ENCODE peak calls at places on chromosomes 6 and 20, in six cellular contexts. One of them, this sample, is unnamed.

GRCh38 chr6:134642217-134642616 is 307.7 kb downstream of the ALDH8A1 start:
- DNase-seq in HFFc6: no peak
- DNase-seq in fibroblast of the aortic adventitia: peak
- DNase-seq in suprapubic skin: no peak
- DNase-seq in MCF 10A: no peak
- DNase-seq in lower leg skin: no peak
- DNase-seq in this sample: no peak

GRCh38 chr6:31543639-31544038 is 1.8 kb upstream of the DDX39B start:
- DNase-seq in HFFc6: no peak
- DNase-seq in fibroblast of the aortic adventitia: no peak
- DNase-seq in suprapubic skin: no peak
- DNase-seq in MCF 10A: no peak
- DNase-seq in lower leg skin: no peak
- DNase-seq in this sample: no peak

GRCh38 chr20:41141153-41141815 is 3.9 kb downstream of the PLCG1 start:
- DNase-seq in HFFc6: no peak
- DNase-seq in fibroblast of the aortic adventitia: no peak
- DNase-seq in suprapubic skin: no peak
- DNase-seq in MCF 10A: no peak
- DNase-seq in lower leg skin: no peak
- DNase-seq in this sample: peak

GRCh38 chr20:61683721-61684120 is 382.0 kb downstream of the TAF4 start:
- DNase-seq in HFFc6: no peak
- DNase-seq in fibroblast of the aortic adventitia: no peak
- DNase-seq in suprapubic skin: no peak
- DNase-seq in MCF 10A: no peak
- DNase-seq in lower leg skin: peak
- DNase-seq in this sample: no peak

GRCh38 chr6:2396292-2396691 is 150.9 kb upstream of the GMDS start:
- DNase-seq in HFFc6: no peak
- DNase-seq in fibroblast of the aortic adventitia: no peak
- DNase-seq in suprapubic skin: no peak
- DNase-seq in MCF 10A: no peak
- DNase-seq in lower leg skin: no peak
- DNase-seq in this sample: no peak

GRCh38 chr6:107621216-107621940 is 131.5 kb downstream of the SOBP start:
- DNase-seq in HFFc6: no peak
- DNase-seq in fibroblast of the aortic adventitia: no peak
- DNase-seq in suprapubic skin: no peak
- DNase-seq in MCF 10A: no peak
- DNase-seq in lower leg skin: no peak
- DNase-seq in this sample: no peak

GRCh38 chr6:106026748-106027147 is 59.4 kb upstream of the PRDM1 start:
- DNase-seq in HFFc6: no peak
- DNase-seq in fibroblast of the aortic adventitia: no peak
- DNase-seq in suprapubic skin: no peak
- DNase-seq in MCF 10A: no peak
- DNase-seq in lower leg skin: no peak
- DNase-seq in this sample: peak

GRCh38 chr6:148874698-148875293 is 128.0 kb downstream of the UST start:
- DNase-seq in HFFc6: no peak
- DNase-seq in fibroblast of the aortic adventitia: peak
- DNase-seq in suprapubic skin: no peak
- DNase-seq in MCF 10A: peak
- DNase-seq in lower leg skin: no peak
- DNase-seq in this sample: peak

GRCh38 chr20:34978092-34978744 is 22.6 kb downstream of the MYH7B start:
- DNase-seq in HFFc6: no peak
- DNase-seq in fibroblast of the aortic adventitia: no peak
- DNase-seq in suprapubic skin: no peak
- DNase-seq in MCF 10A: no peak
- DNase-seq in lower leg skin: no peak
- DNase-seq in this sample: no peak

GRCh38 chr6:42702200-42702599 is 20.2 kb downstream of the PRPH2 start:
- DNase-seq in HFFc6: peak
- DNase-seq in fibroblast of the aortic adventitia: peak
- DNase-seq in suprapubic skin: no peak
- DNase-seq in MCF 10A: peak
- DNase-seq in lower leg skin: no peak
- DNase-seq in this sample: peak

GRCh38 chr20:49821850-49822249 is 9.2 kb downstream of the SLC9A8 start:
- DNase-seq in HFFc6: peak
- DNase-seq in fibroblast of the aortic adventitia: peak
- DNase-seq in suprapubic skin: no peak
- DNase-seq in MCF 10A: peak
- DNase-seq in lower leg skin: no peak
- DNase-seq in this sample: peak
- TF ChIP-seq CTCF in HFFc6: no peak
- TF ChIP-seq CTCF in fibroblast of the aortic adventitia: peak
- TF ChIP-seq CTCF in suprapubic skin: no peak
- TF ChIP-seq CTCF in MCF 10A: no peak
- TF ChIP-seq CTCF in lower leg skin: no peak
- TF ChIP-seq CTCF in this sample: peak

GRCh38 chr20:15902493-15902892 is 670.8 kb downstream of the KIF16B start:
- DNase-seq in HFFc6: no peak
- DNase-seq in fibroblast of the aortic adventitia: no peak
- DNase-seq in suprapubic skin: no peak
- DNase-seq in MCF 10A: peak
- DNase-seq in lower leg skin: no peak
- DNase-seq in this sample: no peak
- TF ChIP-seq CTCF in HFFc6: peak
- TF ChIP-seq CTCF in fibroblast of the aortic adventitia: no peak
- TF ChIP-seq CTCF in suprapubic skin: no peak
- TF ChIP-seq CTCF in MCF 10A: peak
- TF ChIP-seq CTCF in lower leg skin: no peak
- TF ChIP-seq CTCF in this sample: no peak

GRCh38 chr6:159043986-159044385 is 805 bp downstream of the TAGAP start:
- DNase-seq in HFFc6: no peak
- DNase-seq in fibroblast of the aortic adventitia: no peak
- DNase-seq in suprapubic skin: no peak
- DNase-seq in MCF 10A: no peak
- DNase-seq in lower leg skin: no peak
- DNase-seq in this sample: no peak

GRCh38 chr6:159042003-159042823 is 2.6 kb downstream of the TAGAP start:
- DNase-seq in HFFc6: peak
- DNase-seq in fibroblast of the aortic adventitia: peak
- DNase-seq in suprapubic skin: no peak
- DNase-seq in MCF 10A: peak
- DNase-seq in lower leg skin: no peak
- DNase-seq in this sample: peak

GRCh38 chr6:159041181-159041580 is 3.6 kb downstream of the TAGAP start:
- DNase-seq in HFFc6: no peak
- DNase-seq in fibroblast of the aortic adventitia: no peak
- DNase-seq in suprapubic skin: no peak
- DNase-seq in MCF 10A: no peak
- DNase-seq in lower leg skin: no peak
- DNase-seq in this sample: no peak

GRCh38 chr6:159043236-159043635 is 1.6 kb downstream of the TAGAP start:
- DNase-seq in HFFc6: no peak
- DNase-seq in fibroblast of the aortic adventitia: no peak
- DNase-seq in suprapubic skin: no peak
- DNase-seq in MCF 10A: no peak
- DNase-seq in lower leg skin: no peak
- DNase-seq in this sample: no peak

DNA sequence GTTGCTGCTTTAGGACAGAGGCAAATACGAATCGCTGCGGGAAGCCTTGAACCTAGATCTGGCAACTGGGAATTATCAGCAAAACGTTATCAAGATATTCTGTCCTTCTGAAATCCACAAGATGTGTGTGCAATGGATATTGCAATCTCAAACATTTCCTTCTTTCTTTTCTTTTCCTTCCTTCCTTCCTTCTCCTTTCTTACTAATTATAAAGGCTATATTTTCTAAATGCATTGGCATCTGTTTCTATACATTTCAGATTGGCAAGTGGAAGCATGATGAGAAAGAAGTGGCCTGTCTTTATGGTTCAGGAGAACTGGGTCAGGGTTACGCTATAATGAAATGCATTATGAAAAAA is 2.0 kb downstream of the TAGAP start:
- DNase-seq in HFFc6: no peak
- DNase-seq in fibroblast of the aortic adventitia: no peak
- DNase-seq in suprapubic skin: no peak
- DNase-seq in MCF 10A: no peak
- DNase-seq in lower leg skin: no peak
- DNase-seq in this sample: no peak
- TF ChIP-seq CTCF in HFFc6: peak
- TF ChIP-seq CTCF in fibroblast of the aortic adventitia: no peak
- TF ChIP-seq CTCF in suprapubic skin: no peak
- TF ChIP-seq CTCF in MCF 10A: peak
- TF ChIP-seq CTCF in lower leg skin: no peak
- TF ChIP-seq CTCF in this sample: no peak

GRCh38 chr6:119612871-119613515 is 263.4 kb upstream of the MAN1A1 start:
- DNase-seq in HFFc6: no peak
- DNase-seq in fibroblast of the aortic adventitia: peak
- DNase-seq in suprapubic skin: no peak
- DNase-seq in MCF 10A: no peak
- DNase-seq in lower leg skin: no peak
- DNase-seq in this sample: no peak

GRCh38 chr6:119610265-119610664 is 260.7 kb upstream of the MAN1A1 start:
- DNase-seq in HFFc6: no peak
- DNase-seq in fibroblast of the aortic adventitia: no peak
- DNase-seq in suprapubic skin: no peak
- DNase-seq in MCF 10A: no peak
- DNase-seq in lower leg skin: no peak
- DNase-seq in this sample: no peak

GRCh38 chr6:119609865-119610264 is 260.3 kb upstream of the MAN1A1 start:
- DNase-seq in HFFc6: no peak
- DNase-seq in fibroblast of the aortic adventitia: no peak
- DNase-seq in suprapubic skin: no peak
- DNase-seq in MCF 10A: no peak
- DNase-seq in lower leg skin: no peak
- DNase-seq in this sample: no peak

GRCh38 chr6:119614138-119614537 is 264.6 kb upstream of the MAN1A1 start:
- DNase-seq in HFFc6: no peak
- DNase-seq in fibroblast of the aortic adventitia: no peak
- DNase-seq in suprapubic skin: no peak
- DNase-seq in MCF 10A: no peak
- DNase-seq in lower leg skin: no peak
- DNase-seq in this sample: no peak

GRCh38 chr6:119612176-119612870 is 262.8 kb upstream of the MAN1A1 start:
- DNase-seq in HFFc6: no peak
- DNase-seq in fibroblast of the aortic adventitia: peak
- DNase-seq in suprapubic skin: no peak
- DNase-seq in MCF 10A: no peak
- DNase-seq in lower leg skin: no peak
- DNase-seq in this sample: peak
- TF ChIP-seq CTCF in HFFc6: no peak
- TF ChIP-seq CTCF in fibroblast of the aortic adventitia: no peak
- TF ChIP-seq CTCF in suprapubic skin: no peak
- TF ChIP-seq CTCF in MCF 10A: no peak
- TF ChIP-seq CTCF in lower leg skin: no peak
- TF ChIP-seq CTCF in this sample: peak

GRCh38 chr6:11595903-11596302 is 58.4 kb downstream of the TMEM170B start:
- DNase-seq in HFFc6: no peak
- DNase-seq in fibroblast of the aortic adventitia: no peak
- DNase-seq in suprapubic skin: no peak
- DNase-seq in MCF 10A: no peak
- DNase-seq in lower leg skin: no peak
- DNase-seq in this sample: peak
- TF ChIP-seq CTCF in HFFc6: peak
- TF ChIP-seq CTCF in fibroblast of the aortic adventitia: peak
- TF ChIP-seq CTCF in suprapubic skin: no peak
- TF ChIP-seq CTCF in MCF 10A: no peak
- TF ChIP-seq CTCF in lower leg skin: no peak
- TF ChIP-seq CTCF in this sample: peak

GRCh38 chr6:1178590-1178989 is 133.3 kb upstream of the FOXQ1 start:
- DNase-seq in HFFc6: no peak
- DNase-seq in fibroblast of the aortic adventitia: no peak
- DNase-seq in suprapubic skin: no peak
- DNase-seq in MCF 10A: no peak
- DNase-seq in lower leg skin: no peak
- DNase-seq in this sample: no peak
- TF ChIP-seq CTCF in HFFc6: no peak
- TF ChIP-seq CTCF in fibroblast of the aortic adventitia: no peak
- TF ChIP-seq CTCF in suprapubic skin: no peak
- TF ChIP-seq CTCF in MCF 10A: no peak
- TF ChIP-seq CTCF in lower leg skin: no peak
- TF ChIP-seq CTCF in this sample: no peak

GRCh38 chr6:48764261-48764660 is 653.3 kb upstream of the PTCHD4 start:
- DNase-seq in HFFc6: no peak
- DNase-seq in fibroblast of the aortic adventitia: peak
- DNase-seq in suprapubic skin: no peak
- DNase-seq in MCF 10A: no peak
- DNase-seq in lower leg skin: no peak
- DNase-seq in this sample: no peak

GRCh38 chr6:48766349-48766748 is 655.4 kb upstream of the PTCHD4 start:
- DNase-seq in HFFc6: peak
- DNase-seq in fibroblast of the aortic adventitia: peak
- DNase-seq in suprapubic skin: no peak
- DNase-seq in MCF 10A: peak
- DNase-seq in lower leg skin: no peak
- DNase-seq in this sample: peak

DNA sequence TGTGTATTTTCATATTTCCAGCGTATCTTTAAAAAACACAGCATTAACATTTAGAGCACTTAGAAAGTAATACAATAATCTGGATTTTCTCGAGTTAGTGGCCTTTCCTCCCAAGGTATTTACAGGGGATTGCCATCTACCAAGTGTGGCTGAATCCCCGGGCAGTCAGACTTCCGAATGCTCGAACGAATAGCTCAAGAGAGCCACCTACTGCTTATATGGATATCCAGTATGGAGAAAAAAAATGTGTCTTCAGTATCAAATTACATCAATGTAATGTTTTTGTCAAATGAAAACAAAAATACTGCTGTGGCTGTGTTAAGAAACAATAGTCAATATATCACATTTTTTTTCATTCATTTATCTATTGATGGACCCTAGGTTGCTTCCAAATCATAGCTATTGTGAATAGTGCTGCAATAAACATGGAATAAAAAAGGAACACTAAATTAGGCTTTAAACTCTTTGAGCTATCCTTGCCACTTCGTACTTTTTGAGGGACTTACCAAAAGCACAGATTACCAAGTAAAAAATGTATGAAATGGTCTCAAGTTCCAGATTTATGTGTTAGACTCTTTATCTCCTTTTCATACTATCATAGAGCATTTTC is 654.5 kb upstream of the PTCHD4 start:
- DNase-seq in HFFc6: peak
- DNase-seq in fibroblast of the aortic adventitia: peak
- DNase-seq in suprapubic skin: no peak
- DNase-seq in MCF 10A: peak
- DNase-seq in lower leg skin: no peak
- DNase-seq in this sample: peak
- TF ChIP-seq CTCF in HFFc6: peak
- TF ChIP-seq CTCF in fibroblast of the aortic adventitia: peak
- TF ChIP-seq CTCF in suprapubic skin: no peak
- TF ChIP-seq CTCF in MCF 10A: peak
- TF ChIP-seq CTCF in lower leg skin: no peak
- TF ChIP-seq CTCF in this sample: peak

This sample was measured in cardiac fibroblast.